ENCODE peak calls at places on chromosomes 4 and X, in ten cellular contexts. One of them, this sample, is unnamed.
A peak's percentile ranks its signal among the peaks of the same experiment; 100 is the strongest.

GRCh38 chr4:56261027-56261426 is 126.3 kb downstream of the AASDH start:
- DNase-seq in GM10248: peak; percentile 18
- DNase-seq in mucosa of gallbladder: no peak
- DNase-seq in ovary: no peak
- DNase-seq in effector memory CD8-positive, alpha-beta T cell: no peak
- DNase-seq in NCI-H2107: no peak
- DNase-seq in stimulated activated CD8-positive, alpha-beta memory T cell treated with anti-CD3 and anti-CD28 coated beads, Interleukin-2, amount 100 ng/mL, for 1 hour: no peak
- DNase-seq in HEK293T: no peak
- DNase-seq in DND-41: no peak
- DNase-seq in upper lobe of left lung: no peak
- DNase-seq in this sample: no peak

GRCh38 chrX:71067079-71067478 is 1.1 kb downstream of the SNX12 start:
- DNase-seq in GM10248: no peak
- DNase-seq in upper lobe of left lung: no peak
- DNase-seq in NCI-H2107: no peak
- DNase-seq in DND-41: no peak
- DNase-seq in ovary: no peak
- DNase-seq in stimulated activated CD8-positive, alpha-beta memory T cell treated with anti-CD3 and anti-CD28 coated beads, Interleukin-2, amount 100 ng/mL, for 1 hour: no peak
- DNase-seq in mucosa of gallbladder: no peak
- DNase-seq in HEK293T: no peak
- DNase-seq in effector memory CD8-positive, alpha-beta T cell: no peak
- DNase-seq in this sample: no peak

GRCh38 chr4:139281212-139281611 is 1.2 kb upstream of the MGARP start:
- DNase-seq in effector memory CD8-positive, alpha-beta T cell: no peak
- DNase-seq in ovary: no peak
- DNase-seq in GM10248: no peak
- DNase-seq in mucosa of gallbladder: no peak
- DNase-seq in stimulated activated CD8-positive, alpha-beta memory T cell treated with anti-CD3 and anti-CD28 coated beads, Interleukin-2, amount 100 ng/mL, for 1 hour: no peak
- DNase-seq in HEK293T: no peak
- DNase-seq in upper lobe of left lung: no peak
- DNase-seq in NCI-H2107: no peak
- DNase-seq in DND-41: no peak
- DNase-seq in this sample: no peak

GRCh38 chrX:16484338-16484737 is 165.6 kb upstream of the S100G start:
- DNase-seq in stimulated activated CD8-positive, alpha-beta memory T cell treated with anti-CD3 and anti-CD28 coated beads, Interleukin-2, amount 100 ng/mL, for 1 hour: peak; percentile 0
- DNase-seq in mucosa of gallbladder: no peak
- DNase-seq in upper lobe of left lung: peak; percentile 42
- DNase-seq in DND-41: no peak
- DNase-seq in HEK293T: no peak
- DNase-seq in NCI-H2107: no peak
- DNase-seq in ovary: no peak
- DNase-seq in GM10248: no peak
- DNase-seq in effector memory CD8-positive, alpha-beta T cell: no peak
- DNase-seq in this sample: no peak

GRCh38 chr4:173521474-173522159 is 8.4 kb downstream of the HAND2 start:
- DNase-seq in DND-41: no peak
- DNase-seq in stimulated activated CD8-positive, alpha-beta memory T cell treated with anti-CD3 and anti-CD28 coated beads, Interleukin-2, amount 100 ng/mL, for 1 hour: no peak
- DNase-seq in mucosa of gallbladder: no peak
- DNase-seq in NCI-H2107: no peak
- DNase-seq in effector memory CD8-positive, alpha-beta T cell: no peak
- DNase-seq in HEK293T: no peak
- DNase-seq in ovary: no peak
- DNase-seq in GM10248: no peak
- DNase-seq in upper lobe of left lung: no peak
- DNase-seq in this sample: peak; percentile 65

GRCh38 chr4:168550071-168550766 is 53.4 kb downstream of the PALLD start:
- DNase-seq in HEK293T: no peak
- DNase-seq in mucosa of gallbladder: no peak
- DNase-seq in effector memory CD8-positive, alpha-beta T cell: no peak
- DNase-seq in stimulated activated CD8-positive, alpha-beta memory T cell treated with anti-CD3 and anti-CD28 coated beads, Interleukin-2, amount 100 ng/mL, for 1 hour: no peak
- DNase-seq in NCI-H2107: no peak
- DNase-seq in GM10248: no peak
- DNase-seq in upper lobe of left lung: no peak
- DNase-seq in ovary: no peak
- DNase-seq in DND-41: no peak
- DNase-seq in this sample: no peak

GRCh38 chrX:19772306-19772705 is 115.1 kb downstream of the SH3KBP1 start:
- DNase-seq in effector memory CD8-positive, alpha-beta T cell: no peak
- DNase-seq in mucosa of gallbladder: no peak
- DNase-seq in DND-41: no peak
- DNase-seq in HEK293T: no peak
- DNase-seq in upper lobe of left lung: no peak
- DNase-seq in NCI-H2107: no peak
- DNase-seq in stimulated activated CD8-positive, alpha-beta memory T cell treated with anti-CD3 and anti-CD28 coated beads, Interleukin-2, amount 100 ng/mL, for 1 hour: no peak
- DNase-seq in ovary: no peak
- DNase-seq in GM10248: no peak
- DNase-seq in this sample: peak; percentile 24

GRCh38 chr4:89258506-89258905 is 49.1 kb downstream of the GPRIN3 start:
- DNase-seq in stimulated activated CD8-positive, alpha-beta memory T cell treated with anti-CD3 and anti-CD28 coated beads, Interleukin-2, amount 100 ng/mL, for 1 hour: no peak
- DNase-seq in GM10248: no peak
- DNase-seq in effector memory CD8-positive, alpha-beta T cell: no peak
- DNase-seq in HEK293T: no peak
- DNase-seq in ovary: no peak
- DNase-seq in DND-41: no peak
- DNase-seq in NCI-H2107: no peak
- DNase-seq in mucosa of gallbladder: no peak
- DNase-seq in upper lobe of left lung: no peak
- DNase-seq in this sample: no peak

GRCh38 chrX:139126493-139126892 is 404.0 kb upstream of the F9 start:
- DNase-seq in upper lobe of left lung: peak; percentile 36
- DNase-seq in mucosa of gallbladder: peak; percentile 27
- DNase-seq in effector memory CD8-positive, alpha-beta T cell: no peak
- DNase-seq in DND-41: no peak
- DNase-seq in ovary: no peak
- DNase-seq in HEK293T: peak; percentile 58
- DNase-seq in NCI-H2107: no peak
- DNase-seq in GM10248: peak; percentile 6
- DNase-seq in stimulated activated CD8-positive, alpha-beta memory T cell treated with anti-CD3 and anti-CD28 coated beads, Interleukin-2, amount 100 ng/mL, for 1 hour: no peak
- DNase-seq in this sample: no peak

GRCh38 chr4:139419388-139419914 is 34.5 kb upstream of the RAB33B start:
- DNase-seq in DND-41: peak; percentile 34
- DNase-seq in effector memory CD8-positive, alpha-beta T cell: no peak
- DNase-seq in mucosa of gallbladder: peak; percentile 42
- DNase-seq in stimulated activated CD8-positive, alpha-beta memory T cell treated with anti-CD3 and anti-CD28 coated beads, Interleukin-2, amount 100 ng/mL, for 1 hour: no peak
- DNase-seq in HEK293T: no peak
- DNase-seq in ovary: no peak
- DNase-seq in upper lobe of left lung: peak; percentile 64
- DNase-seq in NCI-H2107: no peak
- DNase-seq in GM10248: no peak
- DNase-seq in this sample: peak; percentile 74

GRCh38 chr4:74364649-74365491 is at the start of gene EREG:
- DNase-seq in effector memory CD8-positive, alpha-beta T cell: no peak
- DNase-seq in DND-41: no peak
- DNase-seq in NCI-H2107: no peak
- DNase-seq in stimulated activated CD8-positive, alpha-beta memory T cell treated with anti-CD3 and anti-CD28 coated beads, Interleukin-2, amount 100 ng/mL, for 1 hour: no peak
- DNase-seq in HEK293T: peak; percentile 10
- DNase-seq in ovary: no peak
- DNase-seq in upper lobe of left lung: peak; percentile 44
- DNase-seq in GM10248: peak; percentile 25
- DNase-seq in mucosa of gallbladder: peak; percentile 18
- DNase-seq in this sample: peak; percentile 13

This sample was measured in uterus.